ENCODE peak calls at places on chromosomes 1 and 21, in eight cellular contexts. J, G, X, Q, E, V, Y and A are unnamed samples.

GRCh38 chr1:7334475-7335035 is 436.5 kb upstream of the VAMP3 start:
- DNase-seq in Y (no peak), V (peak), G (no peak), J (no peak), X (peak), Q (no peak), E (no peak), A (no peak)

GRCh38 chr21:46214478-46215340 is 13.9 kb downstream of the LSS start:
- DNase-seq in Y (no peak), Q (no peak), J (no peak), E (no peak), G (no peak), X (no peak), V (no peak), A (no peak)

GRCh38 chr1:206969090-206969489 is 1.2 kb downstream of the FCAMR start:
- DNase-seq in E (no peak), G (no peak), J (no peak), V (no peak), Q (no peak), X (no peak), Y (no peak), A (no peak)

GRCh38 chr1:36580524-36580923 is 97.8 kb upstream of the CSF3R start:
- DNase-seq in E (no peak), G (no peak), X (no peak), Q (no peak), Y (no peak), V (no peak), J (no peak), A (no peak)

GRCh38 chr1:14997646-14998276 is 155.8 kb upstream of the TMEM51 start:
- DNase-seq in Q (no peak), G (no peak), V (no peak), Y (no peak), E (no peak), J (no peak), X (no peak), A (no peak)

GRCh38 chr1:69499203-69499803 is 68.4 kb upstream of the LRRC7 start:
- DNase-seq in X (no peak), E (no peak), G (no peak), Y (no peak), Q (no peak), J (no peak), V (no peak), A (no peak)

GRCh38 chr1:31715097-31715872 is 11.5 kb upstream of the COL16A1 start:
- DNase-seq in X (peak), E (peak), G (peak), V (peak), Q (no peak), J (peak), Y (peak), A (peak)

GRCh38 chr1:154837034-154837678 is 32.9 kb downstream of the KCNN3 start:
- DNase-seq in V (no peak), E (no peak), Q (no peak), J (no peak), X (no peak), Y (no peak), G (no peak), A (no peak)

GRCh38 chr1:37323486-37324377 is 150.6 kb upstream of the ZC3H12A start:
- DNase-seq in G (no peak), E (no peak), Y (peak), J (no peak), Q (no peak), X (peak), V (peak), A (no peak)

GRCh38 chr1:55552636-55553035 is 337.5 kb upstream of the USP24 start:
- DNase-seq in E (no peak), X (no peak), G (no peak), Q (no peak), V (no peak), Y (no peak), J (no peak), A (no peak)

GRCh38 chr1:22039594-22040347 is 12.7 kb upstream of the CDC42 start:
- DNase-seq in Q (peak), G (no peak), E (no peak), V (no peak), X (peak), Y (peak), J (peak), A (no peak)

GRCh38 chr1:67970088-67970487 is 80.3 kb downstream of the DIRAS3 start:
- DNase-seq in E (no peak), V (no peak), Y (no peak), Q (no peak), J (no peak), X (no peak), G (no peak), A (no peak)

GRCh38 chr1:24888971-24889670 is 41.0 kb downstream of the RUNX3 start:
- DNase-seq in Q (no peak), E (no peak), V (no peak), G (no peak), Y (no peak), J (no peak), X (no peak), A (no peak)

GRCh38 chr1:182770193-182770592 is 19.4 kb upstream of the NPL start:
- DNase-seq in J (no peak), X (no peak), E (no peak), Q (no peak), G (no peak), Y (no peak), V (no peak), A (no peak)

GRCh38 chr21:46226920-46227599 is 1.5 kb downstream of the LSS start:
- DNase-seq in E (no peak), V (no peak), Q (no peak), Y (peak), X (no peak), G (no peak), J (no peak), A (no peak)

GRCh38 chr1:19260211-19261138 is 8.9 kb downstream of the MRTO4 start:
- DNase-seq in Q (no peak), Y (peak), J (no peak), V (no peak), X (peak), E (no peak), G (no peak), A (no peak)

GRCh38 chr1:108712605-108713150 is at the start of gene FNDC7:
- DNase-seq in V (no peak), G (no peak), Q (no peak), X (no peak), J (no peak), Y (no peak), E (no peak), A (no peak)

GRCh38 chr1:67898033-67898726 is 64.9 kb upstream of the GNG12 start:
- DNase-seq in X (no peak), Y (no peak), E (no peak), Q (no peak), G (no peak), V (no peak), J (no peak), A (no peak)

GRCh38 chr1:180247061-180247460 is 17.0 kb downstream of the LHX4 start:
- DNase-seq in G (no peak), E (no peak), J (no peak), V (no peak), X (no peak), Y (no peak), Q (no peak), A (no peak)

GRCh38 chr1:46333300-46334029 is 7.1 kb upstream of the NSUN4 start:
- DNase-seq in Y (peak), X (peak), J (no peak), E (no peak), V (no peak), Q (peak), G (peak), A (no peak)

GRCh38 chr1:196143602-196144342 is 464.5 kb downstream of the KCNT2 start:
- DNase-seq in Q (no peak), X (no peak), V (no peak), G (no peak), J (no peak), Y (no peak), E (no peak), A (no peak)

GRCh38 chr1:155261401-155261887 is 716 bp downstream of the SCAMP3 start:
- DNase-seq in V (no peak), G (no peak), E (peak), X (no peak), Y (peak), Q (no peak), J (no peak), A (no peak)

GRCh38 chr1:26307363-26307781 is 936 bp upstream of the UBXN11 start:
- DNase-seq in G (no peak), V (no peak), X (no peak), J (no peak), Q (no peak), E (no peak), Y (no peak), A (no peak)

GRCh38 chr1:202964755-202965440 is 2.2 kb downstream of the CYB5R1 start:
- DNase-seq in J (no peak), G (no peak), Y (no peak), Q (no peak), V (no peak), X (peak), E (no peak), A (no peak)

GRCh38 chr1:150973826-150974579 is 632 bp downstream of the CERS2 start:
- DNase-seq in Q (no peak), Y (peak), V (no peak), J (peak), X (peak), G (peak), E (peak), A (no peak)

GRCh38 chr1:5151481-5151880 is 497.1 kb downstream of the AJAP1 start:
- DNase-seq in J (no peak), X (no peak), V (no peak), G (no peak), Q (no peak), E (no peak), Y (no peak), A (no peak)

GRCh38 chr1:110777228-110777627 is 95.7 kb upstream of the CD53 start:
- DNase-seq in J (no peak), X (no peak), V (no peak), Q (no peak), Y (no peak), G (no peak), E (no peak), A (peak)